ENCODE peak calls at places on chromosomes 1 and 21, in six cellular contexts. D is lung, M is PC-9, W is right cardiac atrium, Y is fibroblast of lung, F is aorta. L is an unnamed sample.

GRCh38 chr1:28508435-28508754 is 2.6 kb downstream of the RCC1 start:
- DNase-seq in Y (no peak), F (peak; percentile 28), M (no peak), D (no peak), W (no peak), L (no peak)

GRCh38 chr21:37614351-37614875 is 247.8 kb downstream of the DYRK1A start:
- DNase-seq in D (no peak), W (no peak), M (no peak), Y (no peak), F (no peak), L (no peak)

GRCh38 chr1:22153653-22154052 is 10.8 kb upstream of the WNT4 start:
- DNase-seq in W (no peak), Y (no peak), M (no peak), F (peak; percentile 66), D (no peak), L (no peak)

GRCh38 chr1:157566484-157567300 is 14.4 kb upstream of the FCRL5 start:
- DNase-seq in W (peak; percentile 18), D (no peak), M (no peak), Y (no peak), F (no peak), L (no peak)

GRCh38 chr1:201405484-201405831 is 6.3 kb upstream of the LAD1 start:
- DNase-seq in D (peak; percentile 59), M (no peak), W (no peak), Y (no peak), F (no peak), L (no peak)

GRCh38 chr1:52668711-52669110 is 29.4 kb downstream of the COA7 start:
- DNase-seq in F (no peak), Y (no peak), W (no peak), M (peak; percentile 70), D (no peak), L (no peak)

GRCh38 chr1:33336580-33336979 is 15.7 kb upstream of the A3GALT2 start:
- DNase-seq in W (no peak), D (no peak), M (no peak), Y (no peak), F (no peak), L (no peak)

GRCh38 chr1:24108334-24109165 is 3.4 kb downstream of the MYOM3 start:
- DNase-seq in M (peak; percentile 65), Y (peak; percentile 43), D (no peak), W (peak; percentile 64), F (no peak), L (no peak)

GRCh38 chr1:190747643-190748186 is 270.1 kb upstream of the BRINP3 start:
- DNase-seq in Y (peak; percentile 92), M (no peak), W (no peak), F (no peak), D (no peak), L (no peak)

GRCh38 chr1:30929135-30929889 is 20.8 kb upstream of the SDC3 start:
- DNase-seq in Y (peak; percentile 53), M (no peak), F (no peak), D (no peak), W (no peak), L (no peak)

GRCh38 chr1:166980818-166981217 is 5.5 kb upstream of the ILDR2 start:
- DNase-seq in F (no peak), D (no peak), M (no peak), Y (no peak), W (no peak), L (no peak)

GRCh38 chr1:12595839-12596821 is 21.9 kb downstream of the DHRS3 start:
- DNase-seq in W (peak; percentile 99), F (peak; percentile 96), Y (peak; percentile 96), D (peak; percentile 80), M (peak; percentile 90), L (peak; percentile 85)

GRCh38 chr1:231039161-231040018 is 664 bp downstream of the FAM89A start:
- DNase-seq in M (no peak), F (peak; percentile 82), D (no peak), W (peak; percentile 73), Y (peak; percentile 41), L (peak; percentile 41)

GRCh38 chr21:43025636-43026180 is 49.9 kb downstream of the CBS start:
- DNase-seq in M (peak; percentile 95), F (no peak), W (no peak), Y (peak; percentile 3), D (no peak), L (no peak)

GRCh38 chr21:16942703-16943102 is 570.1 kb upstream of the CXADR start:
- DNase-seq in Y (peak; percentile 37), D (no peak), M (no peak), W (no peak), F (no peak), L (no peak)

GRCh38 chr1:22341791-22342605 is 109.7 kb upstream of the ZBTB40 start:
- DNase-seq in Y (peak; percentile 88), D (no peak), F (no peak), W (peak; percentile 51), M (no peak), L (peak; percentile 54)

GRCh38 chr1:156126043-156126700 is 11.7 kb downstream of the LMNA start:
- DNase-seq in D (peak; percentile 88), Y (peak; percentile 98), F (peak; percentile 99), W (peak; percentile 98), M (peak; percentile 96), L (peak; percentile 93)

GRCh38 chr1:168345939-168346338 is 65.3 kb downstream of the TBX19 start:
- DNase-seq in W (no peak), M (no peak), Y (no peak), D (no peak), F (no peak), L (no peak)

GRCh38 chr1:168347630-168348029 is 67.0 kb downstream of the TBX19 start:
- DNase-seq in Y (no peak), F (no peak), M (no peak), D (no peak), W (no peak), L (no peak)

GRCh38 chr1:168342572-168343280 is 62.0 kb downstream of the TBX19 start:
- DNase-seq in W (peak; percentile 95), Y (peak; percentile 91), F (peak; percentile 93), D (peak; percentile 85), M (peak; percentile 55), L (peak; percentile 94)

GRCh38 chr1:168343566-168343965 is 62.9 kb downstream of the TBX19 start:
- DNase-seq in Y (no peak), W (no peak), D (no peak), F (no peak), M (no peak), L (no peak)

GRCh38 chr1:168348146-168348709 is 67.6 kb downstream of the TBX19 start:
- DNase-seq in W (no peak), Y (peak; percentile 30), F (no peak), D (no peak), M (no peak), L (no peak)
- H3K4me3 ChIP-seq in W (peak overlapping the region; percentile 65), Y (peak overlapping the region; percentile 32), F (no peak overlapping the region), D (no peak overlapping the region), M (peak overlapping the region; percentile 82), L (peak overlapping the region; percentile 35)

GRCh38 chr1:177983087-177983823 is 13.4 kb upstream of the SEC16B start:
- DNase-seq in Y (peak; percentile 18), M (no peak), W (no peak), F (no peak), D (no peak), L (no peak)
- H3K27ac ChIP-seq in Y (peak overlapping the region; percentile 18), M (no peak overlapping the region), W (no peak overlapping the region), F (peak overlapping the region; percentile 40), D (no peak overlapping the region), L (no peak overlapping the region)

DNA sequence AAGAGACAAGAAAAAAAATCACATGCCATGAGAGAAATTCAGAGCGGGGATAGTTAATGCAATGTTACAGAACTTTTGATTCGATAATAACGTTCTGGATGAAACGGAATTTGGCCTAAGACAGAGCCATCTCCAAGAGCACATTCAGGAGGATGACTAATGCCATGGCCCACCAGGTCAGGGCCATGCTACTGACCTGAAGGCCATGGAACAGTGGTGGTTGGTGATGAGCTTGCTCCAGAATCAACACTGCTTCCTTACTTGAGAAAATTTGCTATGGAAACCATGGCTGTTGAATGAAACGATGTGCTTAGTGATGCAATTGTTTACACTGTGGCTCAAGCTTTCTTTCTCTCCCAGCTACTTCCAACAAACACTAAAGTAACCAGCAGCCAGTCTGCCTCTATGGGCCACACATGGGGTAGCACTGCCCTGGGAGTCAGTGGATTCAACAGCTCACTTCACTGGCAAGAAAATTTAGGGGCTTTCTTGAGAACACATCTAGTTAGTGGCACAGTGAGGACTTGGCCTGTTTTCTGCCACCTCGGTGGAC is 299.1 kb downstream of the PCP4 start:
- DNase-seq in M (no peak), W (no peak), Y (no peak), D (no peak), F (no peak), L (no peak)
- H3K9me3 ChIP-seq in M (no peaks in the 10 kb centered on the region), W (no peaks in the 10 kb centered on the region), Y (no peaks in the 10 kb centered on the region), D (no peaks in the 10 kb centered on the region), F (no peaks in the 10 kb centered on the region), L (no peaks in the 10 kb centered on the region)

GRCh38 chr1:18954270-18955071 is 2.0 kb downstream of the IFFO2 start:
- DNase-seq in W (peak; percentile 50), F (peak; percentile 39), Y (no peak), M (no peak), D (no peak), L (no peak)
- H3K4me3 ChIP-seq in W (peak overlapping the region; percentile 86), F (peak overlapping the region; percentile 98), Y (peak overlapping the region; percentile 76), M (peak overlapping the region; percentile 80), D (peak overlapping the region; percentile 32), L (peak overlapping the region; percentile 73)

DNA sequence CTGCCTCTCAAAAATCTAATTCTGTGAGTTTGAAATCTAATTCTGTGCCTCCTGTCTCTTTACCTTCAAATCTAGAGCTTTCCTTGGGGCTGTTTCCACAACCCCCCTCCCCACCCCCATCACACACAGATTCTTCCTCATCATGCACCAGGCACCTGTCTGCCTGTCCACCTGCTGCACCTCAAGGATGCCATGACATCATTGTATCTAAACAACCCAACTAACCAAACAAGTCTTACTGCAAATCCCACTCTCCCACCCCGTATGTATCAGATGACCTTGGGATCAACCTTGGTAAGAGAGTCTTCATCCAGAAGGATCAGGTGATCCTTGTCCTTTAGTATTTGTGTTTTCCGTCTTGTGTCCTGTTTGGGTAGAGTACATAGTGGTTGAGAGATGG is 102.7 kb upstream of the SIM2 start:
- DNase-seq in F (no peak), D (no peak), M (no peak), W (no peak), Y (no peak), L (no peak)
- H3K27ac ChIP-seq in F (no peak overlapping the region), D (no peak overlapping the region), M (no peak overlapping the region), W (no peak overlapping the region), Y (no peak overlapping the region), L (no peak overlapping the region)

GRCh38 chr1:118987431-118988185 is 535 bp downstream of the TBX15 start:
- DNase-seq in D (no peak), M (no peak), F (no peak), Y (no peak), W (peak; percentile 80), L (no peak)
- H3K9me3 ChIP-seq in D (peaks cover 31% of the 10 kb centered on the region), M (no peaks in the 10 kb centered on the region), F (no peaks in the 10 kb centered on the region), Y (no peaks in the 10 kb centered on the region), W (no peaks in the 10 kb centered on the region), L (no peaks in the 10 kb centered on the region)

GRCh38 chr1:5647226-5647625 is 345.0 kb downstream of the NPHP4 start:
- DNase-seq in M (no peak), F (peak; percentile 49), Y (no peak), D (no peak), W (no peak), L (no peak)
- H3K4me3 ChIP-seq in M (no peak overlapping the region), F (no peak overlapping the region), Y (no peak overlapping the region), D (no peak overlapping the region), W (no peak overlapping the region), L (no peak overlapping the region)

GRCh38 chr1:35656863-35657232 is 15.5 kb upstream of the PSMB2 start:
- DNase-seq in D (no peak), F (no peak), Y (no peak), M (no peak), W (no peak), L (no peak)
- H3K27ac ChIP-seq in D (no peak overlapping the region), F (no peak overlapping the region), Y (no peak overlapping the region), M (no peak overlapping the region), W (no peak overlapping the region), L (no peak overlapping the region)

L was measured in ovary.